ENCODE peak calls at places on chromosomes 6 and 20, in five cellular contexts. Z, S, N, R and H are unnamed samples.

GRCh38 chr20:58690851-58691250 is 1.7 kb upstream of the NPEPL1 start:
- DNase-seq in Z (peak; percentile 55), S (peak; percentile 41), N (no peak), R (no peak), H (no peak)

GRCh38 chr20:47973519-47974233 is 188.4 kb upstream of the SULF2 start:
- DNase-seq in Z (no peak), S (peak; percentile 76), N (peak; percentile 77), R (no peak), H (no peak)

GRCh38 chr20:2873747-2874041 is 413 bp downstream of the PTPRA start:
- DNase-seq in Z (peak; percentile 36), S (peak; percentile 86), N (peak; percentile 12), R (peak; percentile 45), H (no peak)

GRCh38 chr6:21438237-21438985 is 155.1 kb upstream of the SOX4 start:
- DNase-seq in Z (no peak), S (no peak), N (peak; percentile 63), R (no peak), H (no peak)

GRCh38 chr6:87274660-87275273 is 47.6 kb upstream of the SMIM8 start:
- DNase-seq in Z (no peak), S (no peak), N (no peak), R (no peak), H (no peak)

GRCh38 chr20:49668181-49668877 is 45.3 kb downstream of the B4GALT5 start:
- DNase-seq in Z (no peak), S (no peak), N (no peak), R (no peak), H (peak; percentile 53)

GRCh38 chr6:44254957-44255808 is 2.1 kb downstream of the SLC35B2 start:
- DNase-seq in Z (no peak), S (peak; percentile 70), N (peak; percentile 35), R (no peak), H (no peak)

GRCh38 chr20:44696315-44696714 is 18.9 kb upstream of the CCN5 start:
- DNase-seq in Z (no peak), S (peak; percentile 51), N (no peak), R (no peak), H (no peak)

GRCh38 chr6:132132911-132133639 is 181.9 kb upstream of the CCN2 start:
- DNase-seq in Z (peak; percentile 21), S (no peak), N (peak; percentile 56), R (no peak), H (no peak)

GRCh38 chr6:74534485-74535211 is 671.2 kb downstream of the COL12A1 start:
- DNase-seq in Z (no peak), S (no peak), N (peak; percentile 59), R (no peak), H (no peak)

GRCh38 chr6:137291441-137291840 is 72.3 kb upstream of the IFNGR1 start:
- DNase-seq in Z (peak; percentile 76), S (no peak), N (peak; percentile 16), R (no peak), H (no peak)

GRCh38 chr6:25959890-25960531 is 2.6 kb upstream of the TRIM38 start:
- DNase-seq in Z (no peak), S (no peak), N (no peak), R (no peak), H (no peak)

GRCh38 chr20:37521091-37521771 is at the start of gene NNAT:
- DNase-seq in Z (no peak), S (no peak), N (no peak), R (no peak), H (no peak)

GRCh38 chr20:58922036-58922435 is 59.0 kb upstream of the NELFCD start:
- DNase-seq in Z (no peak), S (no peak), N (no peak), R (no peak), H (no peak)

GRCh38 chr6:51098801-51099200 is 280.1 kb downstream of the TFAP2B start:
- DNase-seq in Z (no peak), S (no peak), N (peak; percentile 69), R (no peak), H (no peak)

GRCh38 chr6:14396392-14396791 is 278.8 kb downstream of the CD83 start:
- DNase-seq in Z (no peak), S (no peak), N (no peak), R (no peak), H (no peak)

GRCh38 chr6:2464641-2465040 is 219.2 kb upstream of the GMDS start:
- DNase-seq in Z (no peak), S (no peak), N (no peak), R (no peak), H (no peak)

GRCh38 chr6:169420912-169421543 is 167.4 kb upstream of the THBS2 start:
- DNase-seq in Z (no peak), S (peak; percentile 89), N (no peak), R (no peak), H (no peak)

GRCh38 chr6:3220366-3220765 is 7.1 kb downstream of the TUBB2B start:
- DNase-seq in Z (no peak), S (peak; percentile 2), N (no peak), R (no peak), H (no peak)

GRCh38 chr6:154583546-154584188 is 73.2 kb upstream of the CNKSR3 start:
- DNase-seq in Z (no peak), S (no peak), N (no peak), R (no peak), H (no peak)

GRCh38 chr6:3737149-3737830 is 14.2 kb downstream of the PXDC1 start:
- DNase-seq in Z (peak; percentile 61), S (no peak), N (no peak), R (no peak), H (no peak)

GRCh38 chr6:163485388-163485851 is 70.9 kb downstream of the QKI start:
- DNase-seq in Z (no peak), S (no peak), N (no peak), R (no peak), H (no peak)

GRCh38 chr6:133937909-133938308 is 15.1 kb upstream of the TBPL1 start:
- DNase-seq in Z (no peak), S (no peak), N (no peak), R (no peak), H (no peak)

GRCh38 chr6:166277021-166277420 is 31.2 kb downstream of the PRR18 start:
- DNase-seq in Z (no peak), S (no peak), N (no peak), R (no peak), H (no peak)

GRCh38 chr20:33317424-33318095 is 34.5 kb downstream of the BPIFB1 start:
- DNase-seq in Z (no peak), S (no peak), N (no peak), R (no peak), H (no peak)

GRCh38 chr6:136249336-136249735 is 775 bp downstream of the MTFR2 start:
- DNase-seq in Z (no peak), S (no peak), N (no peak), R (no peak), H (no peak)

GRCh38 chr6:7238526-7238899 is 74.5 kb downstream of the SSR1 start:
- DNase-seq in Z (no peak), S (no peak), N (no peak), R (no peak), H (no peak)

GRCh38 chr6:170102038-170102437 is 188.8 kb downstream of the DLL1 start:
- DNase-seq in Z (no peak), S (peak; percentile 42), N (no peak), R (no peak), H (no peak)

DNA sequence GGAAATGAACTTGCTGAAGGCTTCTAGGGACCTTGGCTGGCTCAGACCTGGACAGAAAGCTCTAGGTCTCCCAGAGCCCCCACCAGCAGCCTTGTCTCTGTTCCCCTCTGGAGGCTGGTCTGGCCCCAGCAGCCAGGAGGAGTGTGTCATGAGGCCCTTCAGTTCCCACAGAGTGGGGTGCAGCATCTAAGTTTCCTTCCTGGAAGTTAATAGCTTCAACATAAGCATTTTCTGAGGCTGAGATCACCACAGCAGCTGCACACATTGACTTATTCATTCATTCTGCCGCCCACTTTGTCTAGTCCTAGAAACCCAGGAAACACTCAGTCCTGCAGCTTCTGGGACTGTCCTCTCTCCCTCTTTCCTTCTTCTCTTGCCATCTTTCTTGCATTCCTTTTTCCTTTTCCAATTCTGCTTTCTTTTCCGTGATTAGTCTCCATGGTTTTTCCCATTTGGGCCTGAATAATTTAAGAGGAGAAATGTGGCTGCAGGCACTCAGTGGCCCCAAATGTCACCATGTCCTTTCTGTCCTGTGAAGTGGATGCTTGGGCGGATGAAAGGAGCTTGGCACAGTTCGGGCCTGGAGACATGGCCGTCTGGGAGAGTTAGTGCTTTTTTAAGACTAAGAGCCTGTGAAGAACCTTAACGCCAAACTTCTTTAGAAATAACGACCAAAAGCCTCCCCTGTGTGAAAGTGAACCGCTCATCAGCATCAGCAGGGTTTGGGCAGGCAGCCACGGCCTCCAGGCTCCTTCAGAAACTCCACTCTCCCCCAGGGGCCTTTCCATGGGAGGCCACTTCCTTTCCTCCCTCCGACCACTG is 31.0 kb upstream of the PCMTD2 start:
- DNase-seq in Z (no peak), S (no peak), N (peak; percentile 38), R (no peak), H (no peak)
- H3K27ac ChIP-seq in Z (no peak overlapping the region), S (peak overlapping the region; percentile 64), N (no peak overlapping the region), R (no peak overlapping the region), H (no peak overlapping the region)

DNA sequence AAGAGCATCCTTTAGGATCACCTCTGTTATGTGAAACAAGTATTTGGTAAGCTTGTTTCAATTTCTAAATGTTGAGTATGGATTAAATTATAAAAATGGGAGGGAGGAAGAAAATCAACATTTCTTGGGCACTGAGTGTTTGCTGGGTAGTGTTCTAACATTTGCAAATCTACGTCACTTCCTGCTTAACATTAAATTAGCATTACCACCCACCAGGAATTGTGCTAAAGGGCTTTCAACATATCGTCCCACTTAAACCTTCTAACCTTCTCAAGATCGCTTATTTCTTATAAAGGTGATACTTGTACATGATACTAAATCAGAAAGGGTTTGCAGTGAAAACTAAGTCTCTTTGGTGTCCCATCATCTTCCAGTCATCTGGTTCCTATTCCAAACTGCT is 7.9 kb upstream of the TMEM217 start:
- DNase-seq in Z (no peak), S (no peak), N (no peak), R (no peak), H (no peak)
- H3K4me1 ChIP-seq in Z (peaks cover 18% of the 10 kb centered on the region), S (no peaks in the 10 kb centered on the region), N (no peaks in the 10 kb centered on the region), R (no peaks in the 10 kb centered on the region), H (peaks cover 4% of the 10 kb centered on the region)

DNA sequence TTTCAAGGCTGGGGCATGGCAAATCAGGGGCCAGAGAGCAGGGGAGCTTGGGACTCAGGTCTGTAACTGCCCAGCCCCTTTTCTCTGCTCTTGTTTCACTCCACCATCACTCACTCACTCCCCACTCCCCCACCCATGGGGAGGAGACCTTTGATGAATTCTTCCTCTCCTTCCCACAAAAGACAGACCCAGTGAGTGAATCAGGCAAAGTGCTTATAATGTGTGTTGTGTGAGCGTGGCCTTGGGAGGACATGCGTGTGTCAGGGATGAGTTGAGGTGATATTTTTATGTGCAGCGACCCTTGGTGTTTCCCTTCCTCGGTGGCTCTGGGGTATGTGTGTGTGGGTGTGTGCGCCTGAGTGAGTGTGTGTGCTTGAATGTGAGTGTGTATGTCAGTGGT is 1.0 kb upstream of the CUL9 start:
- DNase-seq in Z (no peak), S (no peak), N (no peak), R (no peak), H (no peak)
- H3K36me3 ChIP-seq in Z (peaks cover 46% of the 10 kb centered on the region), S (peaks cover 36% of the 10 kb centered on the region), N (peaks cover 22% of the 10 kb centered on the region), R (peaks cover 4% of the 10 kb centered on the region), H (peaks cover 31% of the 10 kb centered on the region)

GRCh38 chr20:51389543-51389924 is 153.0 kb downstream of the NFATC2 start:
- DNase-seq in Z (no peak), S (no peak), N (no peak), R (no peak), H (no peak)

GRCh38 chr20:51388756-51389542 is 153.6 kb downstream of the NFATC2 start:
- DNase-seq in Z (no peak), S (no peak), N (peak; percentile 68), R (no peak), H (no peak)

GRCh38 chr20:51387125-51387865 is 155.2 kb downstream of the NFATC2 start:
- DNase-seq in Z (no peak), S (peak; percentile 80), N (no peak), R (no peak), H (no peak)

GRCh38 chr20:51386586-51386985 is 155.9 kb downstream of the NFATC2 start:
- DNase-seq in Z (no peak), S (no peak), N (no peak), R (no peak), H (no peak)

GRCh38 chr20:51388227-51388626 is 154.3 kb downstream of the NFATC2 start:
- DNase-seq in Z (no peak), S (no peak), N (peak; percentile 93), R (no peak), H (no peak)
- H3K27ac ChIP-seq in Z (no peak overlapping the region), S (no peak overlapping the region), N (peak overlapping the region; percentile 76), R (no peak overlapping the region), H (peak overlapping the region; percentile 25)